ENCODE peak calls at places on chromosomes 16 and 17, in ten cellular contexts. One of them, this sample, is unnamed.

GRCh38 chr16:54116126-54116525 is 170.5 kb downstream of the IRX3 start:
- DNase-seq in endodermal cell: no peak
- DNase-seq in dorsolateral prefrontal cortex: no peak
- DNase-seq in neuronal stem cell: no peak
- DNase-seq in cardiac muscle cell: no peak
- DNase-seq in right cardiac atrium: no peak
- DNase-seq in A549: no peak
- DNase-seq in SK-N-MC: no peak
- DNase-seq in SJSA1: no peak
- DNase-seq in lung: no peak
- DNase-seq in this sample: no peak

GRCh38 chr17:82603981-82604448 is 44.2 kb downstream of the WDR45B start:
- DNase-seq in dorsolateral prefrontal cortex: peak
- DNase-seq in right cardiac atrium: peak
- DNase-seq in SJSA1: no peak
- DNase-seq in cardiac muscle cell: no peak
- DNase-seq in lung: peak
- DNase-seq in endodermal cell: no peak
- DNase-seq in A549: no peak
- DNase-seq in SK-N-MC: no peak
- DNase-seq in neuronal stem cell: no peak
- DNase-seq in this sample: no peak

GRCh38 chr17:30552994-30553565 is 75.9 kb downstream of the GOSR1 start:
- DNase-seq in neuronal stem cell: no peak
- DNase-seq in right cardiac atrium: no peak
- DNase-seq in dorsolateral prefrontal cortex: no peak
- DNase-seq in A549: no peak
- DNase-seq in SK-N-MC: no peak
- DNase-seq in SJSA1: no peak
- DNase-seq in lung: no peak
- DNase-seq in endodermal cell: peak
- DNase-seq in cardiac muscle cell: no peak
- DNase-seq in this sample: no peak

GRCh38 chr17:43427362-43428043 is 28.7 kb downstream of the ARL4D start:
- DNase-seq in SJSA1: no peak
- DNase-seq in A549: no peak
- DNase-seq in cardiac muscle cell: no peak
- DNase-seq in endodermal cell: no peak
- DNase-seq in SK-N-MC: no peak
- DNase-seq in lung: no peak
- DNase-seq in neuronal stem cell: no peak
- DNase-seq in dorsolateral prefrontal cortex: no peak
- DNase-seq in right cardiac atrium: no peak
- DNase-seq in this sample: no peak

GRCh38 chr16:67156146-67156844 is 3.4 kb downstream of the TRADD start:
- DNase-seq in endodermal cell: peak
- DNase-seq in A549: no peak
- DNase-seq in dorsolateral prefrontal cortex: no peak
- DNase-seq in lung: no peak
- DNase-seq in cardiac muscle cell: no peak
- DNase-seq in SJSA1: no peak
- DNase-seq in SK-N-MC: no peak
- DNase-seq in neuronal stem cell: no peak
- DNase-seq in right cardiac atrium: no peak
- DNase-seq in this sample: no peak

GRCh38 chr16:55384848-55385247 is 60.8 kb downstream of the IRX6 start:
- DNase-seq in neuronal stem cell: no peak
- DNase-seq in lung: no peak
- DNase-seq in right cardiac atrium: no peak
- DNase-seq in cardiac muscle cell: no peak
- DNase-seq in SK-N-MC: no peak
- DNase-seq in dorsolateral prefrontal cortex: no peak
- DNase-seq in SJSA1: no peak
- DNase-seq in A549: no peak
- DNase-seq in endodermal cell: no peak
- DNase-seq in this sample: no peak

GRCh38 chr16:12228607-12229499 is 252.3 kb downstream of the SNX29 start:
- DNase-seq in dorsolateral prefrontal cortex: peak
- DNase-seq in SK-N-MC: no peak
- DNase-seq in A549: peak
- DNase-seq in lung: no peak
- DNase-seq in right cardiac atrium: peak
- DNase-seq in neuronal stem cell: peak
- DNase-seq in SJSA1: peak
- DNase-seq in cardiac muscle cell: peak
- DNase-seq in endodermal cell: peak
- DNase-seq in this sample: peak

GRCh38 chr17:64500923-64501765 is 4.3 kb upstream of the POLG2 start:
- DNase-seq in lung: no peak
- DNase-seq in right cardiac atrium: no peak
- DNase-seq in SJSA1: no peak
- DNase-seq in endodermal cell: no peak
- DNase-seq in SK-N-MC: no peak
- DNase-seq in dorsolateral prefrontal cortex: no peak
- DNase-seq in A549: no peak
- DNase-seq in cardiac muscle cell: peak
- DNase-seq in neuronal stem cell: no peak
- DNase-seq in this sample: no peak

GRCh38 chr16:57723170-57723569 is 12.4 kb upstream of the KATNB1 start:
- DNase-seq in A549: no peak
- DNase-seq in lung: no peak
- DNase-seq in endodermal cell: peak
- DNase-seq in neuronal stem cell: no peak
- DNase-seq in SK-N-MC: no peak
- DNase-seq in dorsolateral prefrontal cortex: no peak
- DNase-seq in cardiac muscle cell: no peak
- DNase-seq in right cardiac atrium: no peak
- DNase-seq in SJSA1: no peak
- DNase-seq in this sample: no peak

GRCh38 chr17:18285296-18285695 is 24.8 kb downstream of the MIEF2 start:
- DNase-seq in endodermal cell: no peak
- DNase-seq in A549: no peak
- DNase-seq in SJSA1: no peak
- DNase-seq in right cardiac atrium: no peak
- DNase-seq in cardiac muscle cell: no peak
- DNase-seq in neuronal stem cell: no peak
- DNase-seq in lung: no peak
- DNase-seq in SK-N-MC: no peak
- DNase-seq in dorsolateral prefrontal cortex: no peak
- DNase-seq in this sample: no peak

GRCh38 chr16:53207810-53208752 is 153.3 kb downstream of the CHD9 start:
- DNase-seq in SJSA1: peak
- DNase-seq in endodermal cell: peak
- DNase-seq in lung: peak
- DNase-seq in neuronal stem cell: peak
- DNase-seq in right cardiac atrium: peak
- DNase-seq in dorsolateral prefrontal cortex: peak
- DNase-seq in SK-N-MC: peak
- DNase-seq in cardiac muscle cell: peak
- DNase-seq in A549: peak
- DNase-seq in this sample: peak

GRCh38 chr16:66517586-66518263 is 32.2 kb downstream of the TK2 start:
- DNase-seq in cardiac muscle cell: no peak
- DNase-seq in neuronal stem cell: no peak
- DNase-seq in endodermal cell: peak
- DNase-seq in SK-N-MC: no peak
- DNase-seq in SJSA1: peak
- DNase-seq in A549: no peak
- DNase-seq in right cardiac atrium: peak
- DNase-seq in lung: no peak
- DNase-seq in dorsolateral prefrontal cortex: no peak
- DNase-seq in this sample: no peak

GRCh38 chr16:35140293-35140986 is 1681.0 kb downstream of the TP53TG3F start:
- DNase-seq in right cardiac atrium: no peak
- DNase-seq in neuronal stem cell: no peak
- DNase-seq in SJSA1: peak
- DNase-seq in endodermal cell: no peak
- DNase-seq in cardiac muscle cell: no peak
- DNase-seq in A549: no peak
- DNase-seq in SK-N-MC: no peak
- DNase-seq in lung: no peak
- DNase-seq in dorsolateral prefrontal cortex: no peak
- DNase-seq in this sample: no peak

GRCh38 chr16:71767060-71767900 is 41.4 kb downstream of the AP1G1 start:
- DNase-seq in cardiac muscle cell: no peak
- DNase-seq in A549: no peak
- DNase-seq in dorsolateral prefrontal cortex: no peak
- DNase-seq in lung: no peak
- DNase-seq in SK-N-MC: no peak
- DNase-seq in right cardiac atrium: no peak
- DNase-seq in neuronal stem cell: no peak
- DNase-seq in endodermal cell: no peak
- DNase-seq in SJSA1: no peak
- DNase-seq in this sample: no peak

GRCh38 chr16:71769222-71769621 is 39.4 kb downstream of the AP1G1 start:
- DNase-seq in dorsolateral prefrontal cortex: no peak
- DNase-seq in SK-N-MC: no peak
- DNase-seq in cardiac muscle cell: no peak
- DNase-seq in endodermal cell: no peak
- DNase-seq in neuronal stem cell: no peak
- DNase-seq in lung: no peak
- DNase-seq in right cardiac atrium: no peak
- DNase-seq in SJSA1: no peak
- DNase-seq in A549: no peak
- DNase-seq in this sample: no peak

GRCh38 chr16:71775949-71776348 is 32.7 kb downstream of the AP1G1 start:
- DNase-seq in right cardiac atrium: no peak
- DNase-seq in SJSA1: no peak
- DNase-seq in neuronal stem cell: no peak
- DNase-seq in dorsolateral prefrontal cortex: no peak
- DNase-seq in A549: no peak
- DNase-seq in SK-N-MC: no peak
- DNase-seq in cardiac muscle cell: no peak
- DNase-seq in endodermal cell: no peak
- DNase-seq in lung: no peak
- DNase-seq in this sample: no peak

GRCh38 chr16:71777329-71777728 is 31.3 kb downstream of the AP1G1 start:
- DNase-seq in right cardiac atrium: no peak
- DNase-seq in SK-N-MC: no peak
- DNase-seq in endodermal cell: no peak
- DNase-seq in cardiac muscle cell: no peak
- DNase-seq in A549: no peak
- DNase-seq in SJSA1: no peak
- DNase-seq in lung: no peak
- DNase-seq in dorsolateral prefrontal cortex: no peak
- DNase-seq in neuronal stem cell: no peak
- DNase-seq in this sample: no peak

DNA sequence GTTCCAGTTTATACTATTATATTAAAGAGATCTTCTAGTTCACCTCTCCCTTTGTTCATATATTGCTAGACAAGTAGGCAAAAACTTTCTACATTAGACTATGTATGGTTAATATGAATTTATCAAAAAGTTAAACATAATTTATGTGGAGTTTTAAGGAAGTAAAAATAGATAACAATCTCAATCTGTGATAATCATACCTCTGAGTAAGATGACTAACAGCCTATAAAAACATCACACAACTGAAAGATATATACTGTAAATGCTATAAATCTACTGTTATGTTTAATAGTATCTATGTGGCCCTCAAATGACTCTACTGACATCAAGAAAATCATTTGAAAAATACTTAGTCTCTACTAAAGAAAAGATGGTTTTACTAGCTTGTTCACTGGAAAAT is 37.1 kb downstream of the AP1G1 start:
- DNase-seq in endodermal cell: no peak
- DNase-seq in lung: no peak
- DNase-seq in SK-N-MC: no peak
- DNase-seq in A549: no peak
- DNase-seq in neuronal stem cell: no peak
- DNase-seq in right cardiac atrium: no peak
- DNase-seq in dorsolateral prefrontal cortex: no peak
- DNase-seq in cardiac muscle cell: no peak
- DNase-seq in SJSA1: no peak
- DNase-seq in this sample: no peak
- H3K27ac ChIP-seq in endodermal cell: no peak
- H3K27ac ChIP-seq in lung: no peak
- H3K27ac ChIP-seq in SK-N-MC: no peak
- H3K27ac ChIP-seq in A549: no peak
- H3K27ac ChIP-seq in neuronal stem cell: no peak
- H3K27ac ChIP-seq in right cardiac atrium: no peak
- H3K27ac ChIP-seq in dorsolateral prefrontal cortex: no peak
- H3K27ac ChIP-seq in cardiac muscle cell: no peak
- H3K27ac ChIP-seq in SJSA1: no peak
- H3K27ac ChIP-seq in this sample: no peak

GRCh38 chr17:78126895-78127239 is 1.7 kb downstream of the TMC6 start:
- DNase-seq in right cardiac atrium: peak
- DNase-seq in neuronal stem cell: no peak
- DNase-seq in lung: no peak
- DNase-seq in cardiac muscle cell: no peak
- DNase-seq in A549: no peak
- DNase-seq in endodermal cell: no peak
- DNase-seq in SJSA1: no peak
- DNase-seq in SK-N-MC: no peak
- DNase-seq in dorsolateral prefrontal cortex: no peak
- DNase-seq in this sample: no peak
- H3K4me3 ChIP-seq in right cardiac atrium: no peak
- H3K4me3 ChIP-seq in neuronal stem cell: no peak
- H3K4me3 ChIP-seq in lung: no peak
- H3K4me3 ChIP-seq in cardiac muscle cell: peak
- H3K4me3 ChIP-seq in A549: no peak
- H3K4me3 ChIP-seq in endodermal cell: peak
- H3K4me3 ChIP-seq in SJSA1: no peak
- H3K4me3 ChIP-seq in SK-N-MC: no peak
- H3K4me3 ChIP-seq in dorsolateral prefrontal cortex: peak
- H3K4me3 ChIP-seq in this sample: no peak

DNA sequence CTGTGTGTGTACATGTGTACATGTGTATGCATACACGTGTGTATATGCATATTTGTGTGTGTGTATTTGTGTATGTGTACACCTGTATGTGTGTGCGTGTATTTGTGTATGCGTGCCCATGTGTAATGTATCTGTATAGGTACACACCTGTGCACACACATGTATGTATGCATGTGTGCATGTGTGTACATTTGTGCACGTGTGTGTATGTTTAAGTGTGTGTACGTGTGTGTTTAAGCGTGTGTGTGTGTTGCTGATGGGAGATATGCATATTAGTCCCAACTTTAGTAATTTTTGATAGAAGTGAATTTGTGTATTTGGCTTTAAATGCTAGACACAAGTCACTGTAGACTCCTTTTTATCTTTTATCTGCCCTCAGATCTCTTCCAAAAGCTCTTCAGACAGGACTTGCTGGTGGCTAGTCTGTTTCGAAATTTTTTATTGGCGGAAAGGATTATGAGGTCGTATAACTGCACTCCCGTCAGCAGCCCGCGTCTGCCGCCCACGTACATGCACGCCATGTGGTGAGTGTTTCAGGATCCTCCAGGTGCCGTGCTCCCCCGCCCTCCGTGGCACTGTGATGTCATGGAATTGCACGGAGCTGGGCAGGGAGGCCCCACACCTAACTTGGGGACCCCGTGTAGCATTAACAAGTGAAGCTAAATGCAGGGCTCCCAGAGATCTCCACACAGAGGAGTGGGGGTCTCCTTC is 168.8 kb upstream of the CHMP6 start:
- DNase-seq in dorsolateral prefrontal cortex: no peak
- DNase-seq in neuronal stem cell: no peak
- DNase-seq in A549: no peak
- DNase-seq in lung: no peak
- DNase-seq in SJSA1: no peak
- DNase-seq in right cardiac atrium: peak
- DNase-seq in endodermal cell: no peak
- DNase-seq in cardiac muscle cell: no peak
- DNase-seq in SK-N-MC: no peak
- DNase-seq in this sample: no peak
- H3K27ac ChIP-seq in dorsolateral prefrontal cortex: no peak
- H3K27ac ChIP-seq in neuronal stem cell: no peak
- H3K27ac ChIP-seq in A549: no peak
- H3K27ac ChIP-seq in lung: no peak
- H3K27ac ChIP-seq in SJSA1: no peak
- H3K27ac ChIP-seq in right cardiac atrium: no peak
- H3K27ac ChIP-seq in endodermal cell: no peak
- H3K27ac ChIP-seq in cardiac muscle cell: no peak
- H3K27ac ChIP-seq in SK-N-MC: no peak
- H3K27ac ChIP-seq in this sample: no peak

GRCh38 chr17:61411114-61411943 is 11.7 kb downstream of the TBX2 start:
- DNase-seq in SK-N-MC: no peak
- DNase-seq in lung: no peak
- DNase-seq in A549: no peak
- DNase-seq in SJSA1: peak
- DNase-seq in right cardiac atrium: peak
- DNase-seq in endodermal cell: peak
- DNase-seq in neuronal stem cell: peak
- DNase-seq in dorsolateral prefrontal cortex: no peak
- DNase-seq in cardiac muscle cell: peak
- DNase-seq in this sample: no peak
- H3K4me3 ChIP-seq in SK-N-MC: peak
- H3K4me3 ChIP-seq in lung: peak
- H3K4me3 ChIP-seq in A549: peak
- H3K4me3 ChIP-seq in SJSA1: peak
- H3K4me3 ChIP-seq in right cardiac atrium: peak
- H3K4me3 ChIP-seq in endodermal cell: peak
- H3K4me3 ChIP-seq in neuronal stem cell: peak
- H3K4me3 ChIP-seq in dorsolateral prefrontal cortex: peak
- H3K4me3 ChIP-seq in cardiac muscle cell: peak
- H3K4me3 ChIP-seq in this sample: peak

This sample was measured in AG04450.